ENCODE peak calls at places on chromosome 17, in seven cellular contexts. B is SW 1271; C is ELR; A is MV-4-11; D is epithelial cell of esophagus; U is lung; Z is stimulated activated CD8-positive, alpha-beta memory T cell treated with anti-CD3 and anti-CD28 coated beads, Interleukin-15, amount 100 ng/mL, for 24 hours. F is an unnamed sample.

GRCh38 chr17:1737531-1738291 is 5.0 kb upstream of the SERPINF2 start:
- DNase-seq in U (no peak), B (no peak), D (no peak), Z (no peak), C (no peak), A (no peak), F (no peak)

GRCh38 chr17:72219824-72220473 is 99.1 kb downstream of the SOX9 start:
- DNase-seq in Z (no peak), D (no peak), U (no peak), B (no peak), C (no peak), A (no peak), F (no peak)

GRCh38 chr17:79977711-79978544 is 57.7 kb downstream of the TBC1D16 start:
- DNase-seq in D (no peak), Z (no peak), U (no peak), C (no peak), B (no peak), A (no peak), F (no peak)

GRCh38 chr17:10702574-10702973 is 5.2 kb downstream of the ADPRM start:
- DNase-seq in D (no peak), U (no peak), B (no peak), C (peak; percentile 59), Z (no peak), A (peak; percentile 78), F (no peak)

GRCh38 chr17:68484458-68484857 is 27.2 kb upstream of the WIPI1 start:
- DNase-seq in B (no peak), U (no peak), A (no peak), Z (no peak), D (no peak), C (no peak), F (no peak)

GRCh38 chr17:20091161-20092029 is 82.2 kb downstream of the SPECC1 start:
- DNase-seq in D (no peak), Z (no peak), B (no peak), C (no peak), U (no peak), A (no peak), F (no peak)

GRCh38 chr17:56074366-56074765 is 78.9 kb upstream of the ANKFN1 start:
- DNase-seq in A (no peak), B (no peak), Z (no peak), U (no peak), C (no peak), D (no peak), F (no peak)

GRCh38 chr17:80842456-80843053 is 149.1 kb upstream of the CHMP6 start:
- DNase-seq in C (no peak), Z (no peak), D (no peak), B (no peak), U (no peak), A (no peak), F (no peak)

GRCh38 chr17:79424471-79425185 is 186.2 kb downstream of the RBFOX3 start:
- DNase-seq in D (no peak), B (no peak), A (no peak), Z (no peak), C (no peak), U (no peak), F (no peak)

GRCh38 chr17:67293251-67294203 is 48.5 kb upstream of the HELZ start:
- DNase-seq in A (peak; percentile 67), C (peak; percentile 49), D (peak; percentile 61), U (peak; percentile 65), Z (peak; percentile 15), B (no peak), F (peak; percentile 76)

GRCh38 chr17:15027853-15028252 is 237.3 kb downstream of the PMP22 start:
- DNase-seq in C (no peak), B (no peak), U (no peak), A (no peak), D (no peak), Z (no peak), F (no peak)

GRCh38 chr17:74158761-74159160 is 44.7 kb upstream of the RPL38 start:
- DNase-seq in Z (no peak), U (no peak), A (no peak), D (no peak), B (no peak), C (no peak), F (no peak)

GRCh38 chr17:80045703-80046102 is 9.3 kb downstream of the CCDC40 start:
- DNase-seq in B (no peak), C (no peak), D (no peak), Z (no peak), A (peak; percentile 35), U (no peak), F (no peak)

GRCh38 chr17:66178642-66179041 is 13.3 kb downstream of the CEP112 start:
- DNase-seq in Z (no peak), D (no peak), C (no peak), A (no peak), B (no peak), U (no peak), F (no peak)

GRCh38 chr17:51152766-51153209 is 571 bp upstream of the NME1 start:
- DNase-seq in C (peak; percentile 54), A (no peak), U (no peak), Z (no peak), D (no peak), B (no peak), F (no peak)

F was measured in trophoblast cell.